ENCODE peak calls at places on chromosomes 1 and 21, in eight cellular contexts. G is fibroblast of lung, Y is Caco-2, Z is A549, E is WERI-Rb-1, W is right atrium auricular region, T is tibial artery, B is A673. S is an unnamed sample.

GRCh38 chr1:239951518-239952130 is 140.1 kb upstream of the FMN2 start:
- DNase-seq in B (peak), Y (peak), G (peak), E (peak), T (peak), Z (peak), W (no peak), S (peak)

GRCh38 chr1:89941110-89941770 is 53.7 kb upstream of the ZNF326 start:
- DNase-seq in Z (no peak), B (no peak), W (no peak), G (no peak), Y (no peak), T (no peak), E (no peak), S (no peak)

GRCh38 chr1:76065212-76065611 is 9.3 kb upstream of the ST6GALNAC3 start:
- DNase-seq in T (no peak), E (no peak), B (no peak), Z (no peak), W (no peak), G (no peak), Y (no peak), S (no peak)

GRCh38 chr1:24119489-24119858 is 7.5 kb upstream of the MYOM3 start:
- DNase-seq in E (no peak), Z (no peak), W (no peak), G (no peak), B (no peak), T (no peak), Y (no peak), S (no peak)

GRCh38 chr1:2391034-2391384 is 345 bp downstream of the MORN1 start:
- DNase-seq in B (peak), Z (peak), T (no peak), G (no peak), E (no peak), W (no peak), Y (no peak), S (peak)

GRCh38 chr1:214404571-214405213 is 123.7 kb downstream of the SMYD2 start:
- DNase-seq in T (no peak), Y (peak), Z (no peak), B (peak), W (no peak), E (no peak), G (peak), S (peak)

GRCh38 chr1:7705048-7705907 is 65.8 kb upstream of the VAMP3 start:
- DNase-seq in W (no peak), T (no peak), E (no peak), Z (no peak), B (no peak), Y (peak), G (no peak), S (no peak)

GRCh38 chr1:50268049-50268448 is 155.2 kb downstream of the DMRTA2 start:
- DNase-seq in W (no peak), Y (peak), G (no peak), T (no peak), E (no peak), B (peak), Z (no peak), S (no peak)

GRCh38 chr1:183019126-183019740 is 4.0 kb upstream of the LAMC1 start:
- DNase-seq in Z (no peak), G (no peak), B (no peak), W (no peak), E (no peak), T (no peak), Y (no peak), S (no peak)

GRCh38 chr1:25735956-25736529 is 64.0 kb upstream of the SELENON start:
- DNase-seq in E (no peak), W (no peak), B (no peak), Y (no peak), T (no peak), G (no peak), Z (no peak), S (no peak)

GRCh38 chr1:2080140-2080539 is 29.9 kb downstream of the PRKCZ start:
- DNase-seq in Y (no peak), G (no peak), W (no peak), E (no peak), T (no peak), B (no peak), Z (no peak), S (no peak)

GRCh38 chr1:50989694-50990093 is 19.6 kb downstream of the CDKN2C start:
- DNase-seq in Y (no peak), Z (no peak), W (no peak), T (no peak), E (no peak), B (no peak), G (no peak), S (no peak)

GRCh38 chr1:186806477-186806876 is 22.3 kb upstream of the PLA2G4A start:
- DNase-seq in W (no peak), Z (peak), T (no peak), B (peak), Y (peak), E (peak), G (peak), S (peak)

GRCh38 chr21:46459356-46460112 is 843 bp downstream of the DIP2A start:
- DNase-seq in T (peak), Z (no peak), G (peak), E (peak), Y (peak), W (peak), B (peak), S (peak)

GRCh38 chr1:218674280-218674773 is 329.2 kb downstream of the TGFB2 start:
- DNase-seq in E (no peak), T (no peak), W (peak), Y (peak), B (peak), G (peak), Z (peak), S (peak)

GRCh38 chr1:107297681-107298080 is 156.8 kb downstream of the NTNG1 start:
- DNase-seq in B (no peak), G (no peak), W (no peak), Z (no peak), E (no peak), Y (no peak), T (no peak), S (no peak)

GRCh38 chr1:212555426-212555825 is 53.1 kb upstream of the ATF3 start:
- DNase-seq in G (no peak), Z (no peak), E (no peak), Y (no peak), W (no peak), T (no peak), B (peak), S (no peak)
- H3K4me3 ChIP-seq in G (no peak), Z (no peak), E (no peak), Y (no peak), W (no peak), T (no peak), B (no peak), S (no peak)

GRCh38 chr1:3905953-3906671 is 6.0 kb upstream of the C1orf174 start:
- DNase-seq in E (no peak), Y (no peak), Z (no peak), G (no peak), T (no peak), W (no peak), B (no peak), S (no peak)

GRCh38 chr1:3905266-3905952 is 5.3 kb upstream of the C1orf174 start:
- DNase-seq in W (no peak), E (no peak), Y (no peak), B (no peak), T (no peak), G (no peak), Z (no peak), S (no peak)

GRCh38 chr1:3906672-3907020 is 6.6 kb upstream of the C1orf174 start:
- DNase-seq in W (no peak), T (no peak), Z (no peak), Y (no peak), G (no peak), B (no peak), E (no peak), S (no peak)

GRCh38 chr1:3907621-3908165 is 7.6 kb upstream of the C1orf174 start:
- DNase-seq in Y (no peak), Z (no peak), T (no peak), W (no peak), E (no peak), G (no peak), B (no peak), S (no peak)

DNA sequence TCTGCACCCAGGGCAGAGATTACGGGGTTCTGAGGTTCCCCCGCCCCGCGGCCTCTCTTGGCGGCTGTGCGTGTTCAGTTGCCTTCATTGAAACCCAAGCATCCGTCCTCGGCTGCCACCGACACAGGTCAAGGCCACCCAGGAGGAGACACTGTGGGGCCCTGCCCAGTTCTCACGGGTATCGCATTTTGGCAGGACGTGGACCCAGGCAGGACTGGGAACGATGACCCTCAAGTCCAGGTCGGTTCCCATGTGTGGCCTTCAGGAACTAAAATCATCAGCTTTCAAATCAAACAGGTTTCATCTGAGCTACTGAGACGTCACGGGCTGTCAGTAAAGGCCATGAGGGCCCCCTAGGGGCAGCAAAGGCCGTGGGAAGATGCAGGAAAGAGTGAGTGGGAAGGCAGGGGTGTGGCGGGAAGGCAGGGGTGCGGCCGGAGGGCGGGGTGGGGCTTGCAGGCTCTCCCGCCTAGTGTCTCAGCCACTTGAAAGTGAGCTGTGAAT is 7.0 kb upstream of the C1orf174 start:
- DNase-seq in T (no peak), G (no peak), W (no peak), E (peak), Y (peak), Z (no peak), B (peak), S (peak)
- TF ChIP-seq CTCF in T (no peak), G (no peak), W (no peak), E (peak), Y (no peak), Z (no peak), B (peak), S (peak)

GRCh38 chr1:172244865-172245264 is 175.6 kb upstream of the C1orf105 start:
- DNase-seq in G (no peak), Y (no peak), Z (no peak), B (no peak), E (no peak), T (no peak), W (no peak), S (no peak)
- H3K4me3 ChIP-seq in G (no peak), Y (no peak), Z (no peak), B (no peak), E (no peak), T (no peak), W (no peak), S (no peak)

DNA sequence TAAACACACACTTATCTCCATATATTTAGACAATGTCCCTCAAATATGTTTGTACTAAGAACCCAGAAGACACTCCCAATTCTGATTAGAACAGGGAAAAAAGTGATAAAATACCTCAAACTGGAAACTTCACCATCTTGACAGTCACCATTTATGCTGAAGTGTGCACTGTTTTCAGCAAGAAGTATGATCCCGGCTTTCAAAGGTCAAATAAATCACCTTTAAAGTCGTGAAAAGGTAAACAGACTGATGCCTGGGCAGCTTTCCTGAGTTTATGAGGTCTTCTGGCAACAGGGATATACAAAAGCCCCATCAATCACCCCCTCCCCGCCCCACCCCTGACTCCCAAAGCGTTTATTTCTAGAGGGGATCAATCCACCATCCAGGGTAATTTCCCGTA is 37.9 kb downstream of the HLX start:
- DNase-seq in Z (no peak), E (no peak), W (no peak), G (no peak), B (no peak), Y (no peak), T (no peak), S (no peak)
- TF ChIP-seq CTCF in Z (no peak), E (no peak), W (no peak), G (no peak), B (no peak), Y (no peak), T (no peak), S (no peak)

GRCh38 chr21:16330340-16331319 is 600.8 kb downstream of the USP25 start:
- DNase-seq in T (peak), W (no peak), Y (peak), E (peak), Z (peak), G (peak), B (peak), S (peak)
- H3K4me3 ChIP-seq in T (no peak), W (no peak), Y (no peak), E (no peak), Z (no peak), G (no peak), B (no peak), S (no peak)

DNA sequence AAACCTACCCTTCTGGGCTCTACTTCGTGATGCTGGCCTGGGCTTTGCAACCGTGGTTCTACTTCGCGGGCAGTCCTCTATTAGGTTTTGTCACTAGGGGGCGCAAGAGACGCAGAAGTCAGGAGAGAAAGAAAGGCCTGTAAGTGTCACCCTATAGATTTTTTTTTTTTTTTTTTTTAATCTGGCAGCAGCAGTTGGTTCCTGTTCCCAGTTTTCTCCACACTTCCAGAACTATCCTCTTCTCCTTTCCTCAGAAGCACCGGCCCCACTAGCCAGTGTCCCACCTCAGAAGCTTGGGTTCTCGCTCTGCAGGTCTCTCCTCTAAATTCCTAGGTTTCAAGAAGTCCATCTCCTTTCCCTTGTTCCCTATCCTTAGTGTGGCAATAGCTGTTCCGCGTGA is 9.1 kb upstream of the LCE2D start:
- DNase-seq in E (peak), Y (peak), T (no peak), B (peak), G (peak), Z (peak), W (no peak), S (peak)
- TF ChIP-seq CTCF in E (peak), Y (peak), T (no peak), B (peak), G (peak), Z (peak), W (no peak), S (peak)

S was measured in fibroblast of villous mesenchyme.